ENCODE peak calls at places on chromosomes 4 and X, in seven cellular contexts. N is transverse colon, Q is epithelial cell of esophagus, M is NCI-H345, J is NT2/D1, G is HEK293T, S is astrocyte of the spinal cord. B is an unnamed sample.

GRCh38 chrX:40097101-40097491 is 662 bp downstream of the BCOR start:
- DNase-seq in S (no peak), Q (no peak), M (no peak), N (no peak), J (no peak), G (no peak), B (no peak)

GRCh38 chr4:186936496-186937375 is 213.1 kb upstream of the FAT1 start:
- DNase-seq in N (no peak), S (peak; percentile 89), G (no peak), J (no peak), Q (peak; percentile 84), M (no peak), B (peak; percentile 96)

GRCh38 chr4:85884251-85884650 is 409.3 kb downstream of the ARHGAP24 start:
- DNase-seq in N (no peak), Q (no peak), J (no peak), M (no peak), S (no peak), G (no peak), B (no peak)

GRCh38 chr4:19580090-19580489 is 671.6 kb upstream of the SLIT2 start:
- DNase-seq in N (no peak), G (no peak), Q (peak; percentile 7), J (no peak), M (no peak), S (no peak), B (no peak)

GRCh38 chr4:72820107-72820506 is 249.4 kb downstream of the COX18 start:
- DNase-seq in N (no peak), Q (no peak), J (no peak), S (no peak), G (no peak), M (no peak), B (no peak)

GRCh38 chr4:85496146-85496849 is 21.3 kb downstream of the ARHGAP24 start:
- DNase-seq in J (no peak), N (no peak), G (no peak), M (no peak), S (peak; percentile 47), Q (peak; percentile 21), B (no peak)

GRCh38 chr4:172514011-172514410 is 654.6 kb upstream of the GALNT7 start:
- DNase-seq in J (no peak), M (no peak), Q (peak; percentile 42), G (no peak), N (peak; percentile 35), S (no peak), B (no peak)

GRCh38 chr4:145481164-145481941 is at the start of gene SMAD1:
- DNase-seq in M (peak; percentile 40), J (no peak), S (peak; percentile 86), Q (peak; percentile 92), G (peak; percentile 71), N (peak; percentile 86), B (peak; percentile 87)

GRCh38 chrX:45449982-45450381 is 249.3 kb upstream of the DIPK2B start:
- DNase-seq in G (no peak), N (no peak), S (peak; percentile 17), J (no peak), Q (peak; percentile 79), M (peak; percentile 10), B (peak; percentile 44)

GRCh38 chr4:3408793-3409330 is 32.9 kb upstream of the HGFAC start:
- DNase-seq in G (peak; percentile 53), J (no peak), N (peak; percentile 2), S (no peak), M (no peak), Q (no peak), B (peak; percentile 42)

GRCh38 chrX:121000589-121000988 is 15.0 kb upstream of the CT47A1 start:
- DNase-seq in M (no peak), G (peak; percentile 17), Q (peak; percentile 55), S (peak; percentile 4), J (peak; percentile 23), N (no peak), B (peak; percentile 22)

GRCh38 chrX:44947995-44948394 is 75.0 kb downstream of the KDM6A start:
- DNase-seq in G (no peak), Q (no peak), J (no peak), N (no peak), S (no peak), M (no peak), B (no peak)

GRCh38 chr4:16745009-16745408 is 153.4 kb downstream of the LDB2 start:
- DNase-seq in S (peak; percentile 74), Q (no peak), J (no peak), N (no peak), M (no peak), G (no peak), B (peak; percentile 36)

GRCh38 chr4:113052379-113052951 is 3.0 kb downstream of the ANK2 start:
- DNase-seq in M (no peak), G (no peak), Q (peak; percentile 24), S (peak; percentile 86), N (no peak), J (no peak), B (peak; percentile 64)

GRCh38 chr4:48212165-48212564 is 57.5 kb downstream of the TEC start:
- DNase-seq in N (no peak), Q (no peak), S (no peak), G (no peak), M (no peak), J (no peak), B (no peak)

GRCh38 chr4:149727663-149728062 is 88.0 kb downstream of the IQCM start:
- DNase-seq in S (no peak), J (no peak), N (no peak), G (no peak), Q (peak; percentile 73), M (no peak), B (no peak)

GRCh38 chr4:86487738-86488137 is 106.4 kb upstream of the PTPN13 start:
- DNase-seq in G (no peak), S (no peak), N (no peak), Q (no peak), J (no peak), M (no peak), B (no peak)

GRCh38 chrX:37407736-37408135 is 58.6 kb downstream of the PRRG1 start:
- DNase-seq in S (no peak), J (no peak), G (no peak), M (no peak), Q (no peak), N (no peak), B (no peak)

GRCh38 chrX:5051831-5052491 is 1176.7 kb downstream of the NLGN4X start:
- DNase-seq in N (peak; percentile 13), J (no peak), M (no peak), G (no peak), Q (peak; percentile 19), S (peak; percentile 90), B (peak; percentile 97)

GRCh38 chr4:84493092-84493850 is 5.8 kb downstream of the NKX6-1 start:
- DNase-seq in M (no peak), S (peak; percentile 37), G (no peak), Q (no peak), N (peak; percentile 21), J (no peak), B (peak; percentile 26)